ENCODE peak calls at places on chromosomes 1 and 21, in nine cellular contexts. One of them, this sample, is unnamed.

GRCh38 chr1:53631622-53632310 is 107.2 kb downstream of the GLIS1 start:
- DNase-seq in GM23338: no peak
- DNase-seq in mesendoderm: no peak
- DNase-seq in sigmoid colon: no peak
- DNase-seq in PC-3: no peak
- DNase-seq in heart right ventricle: no peak
- DNase-seq in gastrocnemius medialis: no peak
- DNase-seq in mucosa of descending colon: no peak
- DNase-seq in endodermal cell: peak; percentile 20
- DNase-seq in this sample: no peak

GRCh38 chr1:164794310-164794709 is 235.3 kb downstream of the PBX1 start:
- DNase-seq in mucosa of descending colon: no peak
- DNase-seq in endodermal cell: no peak
- DNase-seq in PC-3: peak; percentile 90
- DNase-seq in gastrocnemius medialis: peak; percentile 70
- DNase-seq in GM23338: no peak
- DNase-seq in mesendoderm: no peak
- DNase-seq in sigmoid colon: peak; percentile 87
- DNase-seq in heart right ventricle: no peak
- DNase-seq in this sample: no peak

GRCh38 chr1:46446646-46447498 is 42.8 kb upstream of the DMBX1 start:
- DNase-seq in mesendoderm: peak; percentile 90
- DNase-seq in GM23338: peak; percentile 97
- DNase-seq in heart right ventricle: peak; percentile 78
- DNase-seq in PC-3: peak; percentile 84
- DNase-seq in mucosa of descending colon: peak; percentile 94
- DNase-seq in sigmoid colon: peak; percentile 87
- DNase-seq in gastrocnemius medialis: peak; percentile 35
- DNase-seq in endodermal cell: peak; percentile 99
- DNase-seq in this sample: peak; percentile 71

GRCh38 chr1:211748810-211749209 is 73.4 kb upstream of the NEK2 start:
- DNase-seq in heart right ventricle: no peak
- DNase-seq in sigmoid colon: no peak
- DNase-seq in PC-3: no peak
- DNase-seq in endodermal cell: no peak
- DNase-seq in mesendoderm: no peak
- DNase-seq in GM23338: no peak
- DNase-seq in gastrocnemius medialis: no peak
- DNase-seq in mucosa of descending colon: no peak
- DNase-seq in this sample: no peak

GRCh38 chr1:93255222-93256079 is 74.9 kb downstream of the CCDC18 start:
- DNase-seq in heart right ventricle: no peak
- DNase-seq in endodermal cell: no peak
- DNase-seq in mucosa of descending colon: no peak
- DNase-seq in PC-3: peak; percentile 67
- DNase-seq in mesendoderm: no peak
- DNase-seq in GM23338: no peak
- DNase-seq in gastrocnemius medialis: no peak
- DNase-seq in sigmoid colon: no peak
- DNase-seq in this sample: no peak

GRCh38 chr1:53066433-53066832 is 4.4 kb downstream of the PODN start:
- DNase-seq in endodermal cell: no peak
- DNase-seq in PC-3: no peak
- DNase-seq in heart right ventricle: no peak
- DNase-seq in mesendoderm: no peak
- DNase-seq in sigmoid colon: peak; percentile 70
- DNase-seq in gastrocnemius medialis: no peak
- DNase-seq in GM23338: no peak
- DNase-seq in mucosa of descending colon: no peak
- DNase-seq in this sample: peak; percentile 26

GRCh38 chr1:3323791-3324703 is 130.4 kb upstream of the ARHGEF16 start:
- DNase-seq in mucosa of descending colon: no peak
- DNase-seq in endodermal cell: no peak
- DNase-seq in sigmoid colon: no peak
- DNase-seq in heart right ventricle: no peak
- DNase-seq in mesendoderm: no peak
- DNase-seq in GM23338: no peak
- DNase-seq in PC-3: no peak
- DNase-seq in gastrocnemius medialis: no peak
- DNase-seq in this sample: no peak

GRCh38 chr1:70324683-70325082 is 29.8 kb downstream of the ANKRD13C start:
- DNase-seq in PC-3: peak; percentile 71
- DNase-seq in GM23338: peak; percentile 26
- DNase-seq in mucosa of descending colon: no peak
- DNase-seq in sigmoid colon: no peak
- DNase-seq in mesendoderm: peak; percentile 51
- DNase-seq in endodermal cell: peak; percentile 57
- DNase-seq in gastrocnemius medialis: no peak
- DNase-seq in heart right ventricle: no peak
- DNase-seq in this sample: no peak

GRCh38 chr1:81654147-81654546 is 146.6 kb upstream of the ADGRL2 start:
- DNase-seq in sigmoid colon: no peak
- DNase-seq in gastrocnemius medialis: no peak
- DNase-seq in heart right ventricle: no peak
- DNase-seq in mesendoderm: peak; percentile 23
- DNase-seq in GM23338: no peak
- DNase-seq in endodermal cell: no peak
- DNase-seq in mucosa of descending colon: no peak
- DNase-seq in PC-3: peak; percentile 39
- DNase-seq in this sample: no peak

GRCh38 chr1:227486559-227486958 is 76.8 kb upstream of the ZNF678 start:
- DNase-seq in mesendoderm: no peak
- DNase-seq in gastrocnemius medialis: no peak
- DNase-seq in GM23338: no peak
- DNase-seq in mucosa of descending colon: no peak
- DNase-seq in endodermal cell: no peak
- DNase-seq in heart right ventricle: no peak
- DNase-seq in sigmoid colon: no peak
- DNase-seq in PC-3: no peak
- DNase-seq in this sample: no peak

GRCh38 chr1:111214884-111215283 is 12.6 kb upstream of the CHI3L2 start:
- DNase-seq in mucosa of descending colon: no peak
- DNase-seq in endodermal cell: no peak
- DNase-seq in gastrocnemius medialis: no peak
- DNase-seq in heart right ventricle: no peak
- DNase-seq in PC-3: no peak
- DNase-seq in GM23338: no peak
- DNase-seq in mesendoderm: no peak
- DNase-seq in sigmoid colon: no peak
- DNase-seq in this sample: no peak

GRCh38 chr1:111218947-111219346 is 8.6 kb upstream of the CHI3L2 start:
- DNase-seq in sigmoid colon: no peak
- DNase-seq in gastrocnemius medialis: no peak
- DNase-seq in mucosa of descending colon: no peak
- DNase-seq in PC-3: no peak
- DNase-seq in heart right ventricle: no peak
- DNase-seq in mesendoderm: no peak
- DNase-seq in GM23338: no peak
- DNase-seq in endodermal cell: no peak
- DNase-seq in this sample: no peak

GRCh38 chr1:111214086-111214801 is 13.3 kb upstream of the CHI3L2 start:
- DNase-seq in gastrocnemius medialis: no peak
- DNase-seq in mucosa of descending colon: no peak
- DNase-seq in heart right ventricle: no peak
- DNase-seq in mesendoderm: no peak
- DNase-seq in PC-3: no peak
- DNase-seq in sigmoid colon: no peak
- DNase-seq in GM23338: no peak
- DNase-seq in endodermal cell: no peak
- DNase-seq in this sample: no peak

GRCh38 chr1:111217183-111217910 is 10.2 kb upstream of the CHI3L2 start:
- DNase-seq in endodermal cell: no peak
- DNase-seq in PC-3: no peak
- DNase-seq in mesendoderm: no peak
- DNase-seq in mucosa of descending colon: no peak
- DNase-seq in GM23338: no peak
- DNase-seq in sigmoid colon: no peak
- DNase-seq in gastrocnemius medialis: no peak
- DNase-seq in heart right ventricle: no peak
- DNase-seq in this sample: no peak

DNA sequence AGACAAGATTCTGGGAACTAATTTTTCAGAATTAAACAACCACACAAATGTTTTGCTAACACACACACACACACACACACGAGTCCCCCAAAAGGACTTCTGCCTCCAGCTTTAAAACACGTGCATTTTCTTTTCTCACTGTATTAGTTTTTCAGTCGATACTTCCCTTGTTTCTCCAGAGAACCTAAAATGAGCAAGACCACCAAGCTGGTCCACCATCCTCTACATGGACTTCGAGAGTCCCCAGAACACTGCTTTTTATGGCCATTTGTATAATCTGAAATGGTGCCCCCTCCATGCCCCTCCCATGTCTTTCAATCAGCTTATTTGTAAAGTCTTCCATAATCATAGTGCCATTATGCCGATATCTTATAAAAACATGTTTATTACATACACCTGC is 10.8 kb upstream of the CHI3L2 start:
- DNase-seq in mesendoderm: no peak
- DNase-seq in endodermal cell: no peak
- DNase-seq in mucosa of descending colon: no peak
- DNase-seq in sigmoid colon: no peak
- DNase-seq in PC-3: no peak
- DNase-seq in gastrocnemius medialis: no peak
- DNase-seq in GM23338: no peak
- DNase-seq in heart right ventricle: no peak
- DNase-seq in this sample: no peak
- H3K4me1 ChIP-seq in mesendoderm: peaks cover 20% of the 10 kb centered on the region
- H3K4me1 ChIP-seq in endodermal cell: peaks cover 28% of the 10 kb centered on the region
- H3K4me1 ChIP-seq in mucosa of descending colon: no peaks in the 10 kb centered on the region
- H3K4me1 ChIP-seq in sigmoid colon: no peaks in the 10 kb centered on the region
- H3K4me1 ChIP-seq in PC-3: peaks cover 4% of the 10 kb centered on the region
- H3K4me1 ChIP-seq in gastrocnemius medialis: no peaks in the 10 kb centered on the region
- H3K4me1 ChIP-seq in GM23338: peaks cover 17% of the 10 kb centered on the region
- H3K4me1 ChIP-seq in heart right ventricle: peaks cover 22% of the 10 kb centered on the region
- H3K4me1 ChIP-seq in this sample: no peaks in the 10 kb centered on the region

GRCh38 chr21:34807881-34808568 is 139.2 kb downstream of the CLIC6 start:
- DNase-seq in endodermal cell: no peak
- DNase-seq in mucosa of descending colon: no peak
- DNase-seq in GM23338: no peak
- DNase-seq in gastrocnemius medialis: no peak
- DNase-seq in heart right ventricle: no peak
- DNase-seq in sigmoid colon: peak; percentile 85
- DNase-seq in PC-3: peak; percentile 87
- DNase-seq in mesendoderm: no peak
- DNase-seq in this sample: peak; percentile 66

GRCh38 chr21:34808569-34809204 is 139.9 kb downstream of the CLIC6 start:
- DNase-seq in GM23338: no peak
- DNase-seq in mesendoderm: no peak
- DNase-seq in endodermal cell: no peak
- DNase-seq in PC-3: no peak
- DNase-seq in heart right ventricle: no peak
- DNase-seq in gastrocnemius medialis: no peak
- DNase-seq in mucosa of descending colon: no peak
- DNase-seq in sigmoid colon: no peak
- DNase-seq in this sample: no peak

GRCh38 chr21:34805157-34805556 is 136.4 kb downstream of the CLIC6 start:
- DNase-seq in heart right ventricle: no peak
- DNase-seq in endodermal cell: no peak
- DNase-seq in mesendoderm: no peak
- DNase-seq in mucosa of descending colon: no peak
- DNase-seq in sigmoid colon: no peak
- DNase-seq in PC-3: no peak
- DNase-seq in GM23338: no peak
- DNase-seq in gastrocnemius medialis: no peak
- DNase-seq in this sample: no peak

GRCh38 chr21:34807146-34807880 is 138.5 kb downstream of the CLIC6 start:
- DNase-seq in mesendoderm: peak; percentile 87
- DNase-seq in heart right ventricle: no peak
- DNase-seq in sigmoid colon: no peak
- DNase-seq in mucosa of descending colon: no peak
- DNase-seq in endodermal cell: peak; percentile 73
- DNase-seq in PC-3: peak; percentile 89
- DNase-seq in GM23338: no peak
- DNase-seq in gastrocnemius medialis: no peak
- DNase-seq in this sample: no peak

GRCh38 chr21:34806423-34806822 is 137.6 kb downstream of the CLIC6 start:
- DNase-seq in GM23338: no peak
- DNase-seq in heart right ventricle: no peak
- DNase-seq in sigmoid colon: no peak
- DNase-seq in gastrocnemius medialis: no peak
- DNase-seq in mucosa of descending colon: no peak
- DNase-seq in PC-3: no peak
- DNase-seq in endodermal cell: no peak
- DNase-seq in mesendoderm: no peak
- DNase-seq in this sample: no peak
- H3K4me1 ChIP-seq in GM23338: no peaks in the 10 kb centered on the region
- H3K4me1 ChIP-seq in heart right ventricle: no peaks in the 10 kb centered on the region
- H3K4me1 ChIP-seq in sigmoid colon: peaks cover 33% of the 10 kb centered on the region
- H3K4me1 ChIP-seq in gastrocnemius medialis: peaks cover 38% of the 10 kb centered on the region
- H3K4me1 ChIP-seq in mucosa of descending colon: peaks cover 13% of the 10 kb centered on the region
- H3K4me1 ChIP-seq in PC-3: peaks cover 58% of the 10 kb centered on the region
- H3K4me1 ChIP-seq in endodermal cell: peaks cover 3% of the 10 kb centered on the region
- H3K4me1 ChIP-seq in mesendoderm: no peaks in the 10 kb centered on the region
- H3K4me1 ChIP-seq in this sample: peaks cover 36% of the 10 kb centered on the region

DNA sequence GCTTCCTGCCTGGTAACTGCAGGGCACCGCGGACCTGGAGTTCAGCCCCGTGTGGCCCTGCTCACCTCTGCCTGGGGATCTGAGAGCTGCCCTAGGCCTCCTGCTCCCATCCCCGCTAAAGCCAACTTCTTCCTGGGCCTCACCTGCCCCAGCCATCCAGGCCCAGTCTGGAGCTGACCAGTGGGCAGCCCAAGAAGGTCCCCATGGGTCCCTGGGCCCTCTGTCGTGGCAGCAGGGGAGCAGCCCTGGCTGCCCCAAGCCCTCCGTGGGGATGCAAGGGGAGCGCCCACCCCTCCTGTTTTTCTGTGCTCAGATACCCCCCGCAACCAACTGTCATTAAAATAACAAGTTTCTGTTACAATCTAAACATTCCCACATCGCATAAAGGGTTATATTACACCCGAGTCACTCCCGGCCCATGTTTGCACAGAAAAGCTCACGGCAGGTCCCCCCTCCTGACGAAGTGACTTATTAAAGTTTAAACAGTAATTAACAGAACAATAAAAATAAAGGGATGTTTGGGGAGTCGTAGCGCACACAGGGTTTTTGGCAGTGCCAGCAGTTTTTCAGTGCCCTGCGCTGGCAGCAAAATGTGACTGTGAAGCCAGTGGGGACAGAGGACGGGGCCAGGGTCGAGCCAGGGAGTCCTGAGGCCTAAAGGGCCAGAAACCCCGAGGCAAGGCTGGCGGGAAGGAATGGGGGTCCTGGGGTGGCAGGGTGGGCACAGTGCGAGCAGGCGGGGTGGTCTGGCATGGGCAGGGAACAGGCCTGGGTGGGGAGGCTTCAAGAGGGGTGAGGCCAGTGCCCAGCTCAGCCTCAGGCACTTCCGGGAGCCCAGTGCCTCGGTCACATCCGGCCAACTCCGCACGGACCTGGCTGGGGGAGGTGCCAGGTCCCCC is 121.5 kb downstream of the CASZ1 start:
- DNase-seq in GM23338: no peak
- DNase-seq in PC-3: peak; percentile 60
- DNase-seq in endodermal cell: no peak
- DNase-seq in mucosa of descending colon: peak; percentile 54
- DNase-seq in gastrocnemius medialis: no peak
- DNase-seq in heart right ventricle: no peak
- DNase-seq in mesendoderm: no peak
- DNase-seq in sigmoid colon: no peak
- DNase-seq in this sample: no peak
- H3K4me1 ChIP-seq in GM23338: peaks cover 21% of the 10 kb centered on the region
- H3K4me1 ChIP-seq in PC-3: peaks cover 19% of the 10 kb centered on the region
- H3K4me1 ChIP-seq in endodermal cell: peaks cover 18% of the 10 kb centered on the region
- H3K4me1 ChIP-seq in mucosa of descending colon: peaks cover 32% of the 10 kb centered on the region
- H3K4me1 ChIP-seq in gastrocnemius medialis: peaks cover 34% of the 10 kb centered on the region
- H3K4me1 ChIP-seq in heart right ventricle: peaks cover 99% of the 10 kb centered on the region
- H3K4me1 ChIP-seq in mesendoderm: peaks cover 4% of the 10 kb centered on the region
- H3K4me1 ChIP-seq in sigmoid colon: peaks cover 100% of the 10 kb centered on the region
- H3K4me1 ChIP-seq in this sample: peaks cover 44% of the 10 kb centered on the region

GRCh38 chr1:111201275-111202090 is 1.0 kb upstream of the DENND2D start:
- DNase-seq in gastrocnemius medialis: no peak
- DNase-seq in GM23338: no peak
- DNase-seq in mucosa of descending colon: no peak
- DNase-seq in sigmoid colon: no peak
- DNase-seq in heart right ventricle: no peak
- DNase-seq in mesendoderm: no peak
- DNase-seq in PC-3: no peak
- DNase-seq in endodermal cell: no peak
- DNase-seq in this sample: no peak
- H3K4me1 ChIP-seq in gastrocnemius medialis: no peaks in the 10 kb centered on the region
- H3K4me1 ChIP-seq in GM23338: peaks cover 8% of the 10 kb centered on the region
- H3K4me1 ChIP-seq in mucosa of descending colon: peaks cover 32% of the 10 kb centered on the region
- H3K4me1 ChIP-seq in sigmoid colon: peaks cover 15% of the 10 kb centered on the region
- H3K4me1 ChIP-seq in heart right ventricle: peaks cover 32% of the 10 kb centered on the region
- H3K4me1 ChIP-seq in mesendoderm: no peaks in the 10 kb centered on the region
- H3K4me1 ChIP-seq in PC-3: peaks cover 26% of the 10 kb centered on the region
- H3K4me1 ChIP-seq in endodermal cell: peaks cover 5% of the 10 kb centered on the region
- H3K4me1 ChIP-seq in this sample: peaks cover 4% of the 10 kb centered on the region